ENCODE peak calls at places on chromosomes 1 and 21, in seven cellular contexts. C is NCI-H1417; Z is astrocyte; H is T1000; U is ACHN; P is pancreas; Q is stimulated activated CD8-positive, alpha-beta memory T cell treated with anti-CD3 and anti-CD28 coated beads, Interleukin-2, amount 100 ng/mL, for 48 hours. I is an unnamed sample.
A peak's percentile ranks its signal among the peaks of the same experiment; 100 is the strongest.

GRCh38 chr21:31108969-31109368 is 70.7 kb upstream of the KRTAP19-8 start:
- DNase-seq in C (no peak), Z (no peak), H (no peak), U (peak; percentile 28), P (no peak), Q (no peak), I (no peak)

GRCh38 chr1:51679435-51679834 is 62.5 kb downstream of the OSBPL9 start:
- DNase-seq in C (peak; percentile 10), Z (peak; percentile 64), H (no peak), U (no peak), P (no peak), Q (no peak), I (no peak)

GRCh38 chr1:203563291-203563690 is 63.3 kb upstream of the ATP2B4 start:
- DNase-seq in C (no peak), Z (no peak), H (no peak), U (no peak), P (no peak), Q (no peak), I (no peak)

GRCh38 chr1:220076861-220077762 is 12.5 kb downstream of the BPNT1 start:
- DNase-seq in C (no peak), Z (peak; percentile 4), H (no peak), U (no peak), P (no peak), Q (no peak), I (no peak)

GRCh38 chr1:82838066-82838465 is 1037.3 kb downstream of the ADGRL2 start:
- DNase-seq in C (no peak), Z (peak; percentile 47), H (no peak), U (peak; percentile 42), P (no peak), Q (no peak), I (no peak)

GRCh38 chr1:156706647-156707008 is 1.2 kb upstream of the CRABP2 start:
- DNase-seq in C (no peak), Z (no peak), H (no peak), U (no peak), P (peak; percentile 66), Q (no peak), I (no peak)

GRCh38 chr1:20383631-20384030 is 93.0 kb downstream of the VWA5B1 start:
- DNase-seq in C (peak; percentile 33), Z (no peak), H (no peak), U (no peak), P (no peak), Q (no peak), I (no peak)

GRCh38 chr1:27331922-27332321 is 9.9 kb upstream of the SYTL1 start:
- DNase-seq in C (no peak), Z (no peak), H (no peak), U (no peak), P (no peak), Q (no peak), I (no peak)

GRCh38 chr21:46356005-46356338 is 32.0 kb downstream of the PCNT start:
- DNase-seq in C (no peak), Z (no peak), H (no peak), U (no peak), P (no peak), Q (no peak), I (no peak)

GRCh38 chr1:173411835-173412742 is 65.0 kb upstream of the PRDX6 start:
- DNase-seq in C (no peak), Z (peak; percentile 87), H (no peak), U (no peak), P (no peak), Q (no peak), I (no peak)

GRCh38 chr1:99441234-99442095 is 177.2 kb downstream of the PLPPR4 start:
- DNase-seq in C (no peak), Z (peak; percentile 84), H (no peak), U (no peak), P (no peak), Q (no peak), I (no peak)

GRCh38 chr1:59122527-59122926 is 174.4 kb upstream of the FGGY start:
- DNase-seq in C (no peak), Z (no peak), H (no peak), U (no peak), P (no peak), Q (no peak), I (no peak)

GRCh38 chr1:179105393-179105792 is 23.5 kb downstream of the TOR3A start:
- DNase-seq in C (peak; percentile 31), Z (no peak), H (no peak), U (peak; percentile 37), P (no peak), Q (no peak), I (peak; percentile 46)

GRCh38 chr1:109821831-109822745 is 58.4 kb upstream of the EPS8L3 start:
- DNase-seq in C (no peak), Z (peak; percentile 56), H (no peak), U (no peak), P (no peak), Q (no peak), I (no peak)

GRCh38 chr1:204973449-204973848 is 69.6 kb upstream of the CNTN2 start:
- DNase-seq in C (no peak), Z (no peak), H (no peak), U (no peak), P (no peak), Q (no peak), I (no peak)

GRCh38 chr1:11790101-11790879 is 15.5 kb downstream of the MTHFR start:
- DNase-seq in C (no peak), Z (no peak), H (no peak), U (no peak), P (no peak), Q (no peak), I (no peak)

GRCh38 chr1:221832617-221833016 is 90.7 kb upstream of the DUSP10 start:
- DNase-seq in C (no peak), Z (no peak), H (no peak), U (no peak), P (no peak), Q (no peak), I (no peak)

GRCh38 chr1:156654700-156655099 is 12.8 kb downstream of the BCAN start:
- DNase-seq in C (no peak), Z (no peak), H (no peak), U (no peak), P (no peak), Q (no peak), I (no peak)

GRCh38 chr1:54476231-54477109 is 70.3 kb upstream of the SSBP3 start:
- DNase-seq in C (peak; percentile 63), Z (no peak), H (no peak), U (no peak), P (no peak), Q (no peak), I (no peak)

GRCh38 chr1:167486090-167486824 is 32.1 kb downstream of the CD247 start:
- DNase-seq in C (no peak), Z (no peak), H (no peak), U (no peak), P (no peak), Q (no peak), I (no peak)

GRCh38 chr21:14215971-14216621 is at the start of gene RBM11:
- DNase-seq in C (peak; percentile 94), Z (no peak), H (peak; percentile 28), U (peak; percentile 69), P (peak; percentile 91), Q (peak; percentile 75), I (no peak)

GRCh38 chr1:234670936-234671628 is 61.1 kb upstream of the IRF2BP2 start:
- DNase-seq in C (peak; percentile 53), Z (no peak), H (no peak), U (no peak), P (no peak), Q (no peak), I (no peak)

GRCh38 chr1:153611356-153611755 is 1.6 kb downstream of the S100A16 start:
- DNase-seq in C (no peak), Z (no peak), H (no peak), U (no peak), P (no peak), Q (no peak), I (no peak)